ENCODE peak calls at places on chromosomes 6 and 20, in five cellular contexts. R, E, Q, I and L are unnamed samples.

GRCh38 chr6:36054965-36055364 is 27.4 kb downstream of the MAPK14 start:
- DNase-seq in R (no peak), E (no peak), Q (no peak), I (no peak), L (no peak)

GRCh38 chr6:109465772-109466171 is 10.2 kb upstream of the MICAL1 start:
- DNase-seq in R (no peak), E (no peak), Q (no peak), I (no peak), L (no peak)

GRCh38 chr6:134176283-134176975 is 124.0 kb upstream of the SLC2A12 start:
- DNase-seq in R (peak; percentile 65), E (peak; percentile 44), Q (no peak), I (peak; percentile 20), L (no peak)

GRCh38 chr6:167711784-167712183 is 114.9 kb upstream of the AFDN start:
- DNase-seq in R (no peak), E (no peak), Q (no peak), I (no peak), L (no peak)

GRCh38 chr20:37205130-37205529 is 25.8 kb upstream of the MROH8 start:
- DNase-seq in R (no peak), E (no peak), Q (no peak), I (no peak), L (no peak)

GRCh38 chr6:145141609-145142008 is 593.7 kb downstream of the EPM2A start:
- DNase-seq in R (no peak), E (no peak), Q (no peak), I (no peak), L (no peak)

GRCh38 chr6:152828431-152828830 is 77.8 kb downstream of the VIP start:
- DNase-seq in R (no peak), E (no peak), Q (no peak), I (no peak), L (no peak)

GRCh38 chr6:37074053-37074827 is 68.8 kb downstream of the FGD2 start:
- DNase-seq in R (no peak), E (no peak), Q (peak; percentile 29), I (no peak), L (peak; percentile 95)

GRCh38 chr6:35034411-35035171 is 106.5 kb downstream of the TCP11 start:
- DNase-seq in R (no peak), E (no peak), Q (peak; percentile 7), I (no peak), L (no peak)

GRCh38 chr6:79574636-79575035 is 37.4 kb upstream of the LCA5 start:
- DNase-seq in R (peak; percentile 87), E (peak; percentile 77), Q (peak; percentile 29), I (no peak), L (peak; percentile 47)

GRCh38 chr20:49278817-49279676 is 1.2 kb upstream of the ZNFX1 start:
- DNase-seq in R (no peak), E (peak; percentile 53), Q (no peak), I (no peak), L (no peak)

GRCh38 chr6:111823831-111824607 is 49.2 kb downstream of the FYN start:
- DNase-seq in R (peak; percentile 85), E (peak; percentile 79), Q (peak; percentile 60), I (no peak), L (no peak)

GRCh38 chr20:58481541-58482021 is 33.6 kb downstream of the APCDD1L start:
- DNase-seq in R (peak; percentile 28), E (peak; percentile 72), Q (peak; percentile 29), I (peak; percentile 33), L (no peak)

GRCh38 chr6:46876126-46876525 is 45.6 kb downstream of the ADGRF5 start:
- DNase-seq in R (peak; percentile 80), E (peak; percentile 94), Q (peak; percentile 97), I (no peak), L (peak; percentile 4)

GRCh38 chr6:11971154-11971553 is 41.0 kb upstream of the HIVEP1 start:
- DNase-seq in R (peak; percentile 80), E (peak; percentile 80), Q (peak; percentile 14), I (no peak), L (peak; percentile 63)

GRCh38 chr6:43683708-43684455 is 3.7 kb downstream of the MRPS18A start:
- DNase-seq in R (no peak), E (no peak), Q (no peak), I (no peak), L (no peak)

GRCh38 chr6:33419580-33420492 is at the start of gene SYNGAP1:
- DNase-seq in R (peak; percentile 62), E (peak; percentile 61), Q (no peak), I (peak; percentile 52), L (no peak)

GRCh38 chr6:19805146-19805515 is 32.0 kb upstream of the ID4 start:
- DNase-seq in R (peak; percentile 46), E (no peak), Q (no peak), I (no peak), L (no peak)

GRCh38 chr6:129774697-129775447 is 64.9 kb upstream of the ARHGAP18 start:
- DNase-seq in R (peak; percentile 84), E (peak; percentile 89), Q (peak; percentile 53), I (peak; percentile 37), L (no peak)

GRCh38 chr6:134379599-134379998 is 61.7 kb upstream of the SGK1 start:
- DNase-seq in R (no peak), E (no peak), Q (no peak), I (no peak), L (no peak)

GRCh38 chr20:38764563-38765355 is 16.5 kb downstream of the ACTR5 start:
- DNase-seq in R (peak; percentile 81), E (peak; percentile 95), Q (peak; percentile 90), I (no peak), L (peak; percentile 69)

GRCh38 chr6:35242486-35242885 is 17.0 kb upstream of the ZNF76 start:
- DNase-seq in R (no peak), E (no peak), Q (no peak), I (no peak), L (no peak)

GRCh38 chr6:160138839-160139419 is 17.3 kb downstream of the SLC22A1 start:
- DNase-seq in R (no peak), E (no peak), Q (no peak), I (no peak), L (no peak)

GRCh38 chr20:32227744-32228688 is 20.3 kb downstream of the POFUT1 start:
- DNase-seq in R (no peak), E (no peak), Q (no peak), I (no peak), L (no peak)

GRCh38 chr20:46509523-46509922 is 3.8 kb downstream of the ZNF334 start:
- DNase-seq in R (no peak), E (no peak), Q (no peak), I (no peak), L (no peak)

GRCh38 chr6:151247510-151247909 is 7.7 kb downstream of the AKAP12 start:
- DNase-seq in R (no peak), E (no peak), Q (no peak), I (no peak), L (no peak)

GRCh38 chr6:34791164-34791841 is 580 bp upstream of the BLTP3A start:
- DNase-seq in R (peak; percentile 25), E (peak; percentile 47), Q (no peak), I (no peak), L (no peak)

GRCh38 chr20:49937023-49937929 is 1.1 kb downstream of the RNF114 start:
- DNase-seq in R (no peak), E (peak; percentile 29), Q (peak; percentile 37), I (no peak), L (no peak)

GRCh38 chr20:17835240-17835940 is 133.2 kb downstream of the SNX5 start:
- DNase-seq in R (peak; percentile 78), E (peak; percentile 95), Q (peak; percentile 65), I (no peak), L (peak; percentile 51)

GRCh38 chr6:170160031-170160627 is 130.7 kb downstream of the DLL1 start:
- DNase-seq in R (no peak), E (no peak), Q (no peak), I (no peak), L (no peak)

GRCh38 chr6:4225207-4225872 is 90.0 kb upstream of the ECI2 start:
- DNase-seq in R (peak; percentile 23), E (no peak), Q (no peak), I (no peak), L (no peak)

GRCh38 chr6:55825402-55826051 is 49.9 kb downstream of the BMP5 start:
- DNase-seq in R (peak; percentile 56), E (peak; percentile 88), Q (peak; percentile 83), I (no peak), L (peak; percentile 49)

GRCh38 chr20:54466112-54466511 is 9.3 kb upstream of the DOK5 start:
- DNase-seq in R (no peak), E (no peak), Q (no peak), I (no peak), L (no peak)